ENCODE peak calls at places on chromosomes 6 and 20, in nine cellular contexts. One of them, this sample, is unnamed.

GRCh38 chr6:30915591-30915946 is 1.5 kb downstream of the VARS2 start:
- DNase-seq in IMR-90: peak; percentile 71
- DNase-seq in prostate gland: peak; percentile 26
- DNase-seq in upper lobe of left lung: no peak
- DNase-seq in endodermal cell: peak; percentile 77
- DNase-seq in brain microvascular endothelial cell: peak; percentile 36
- DNase-seq in Panc1: no peak
- DNase-seq in ascending aorta: no peak
- DNase-seq in spleen: no peak
- DNase-seq in this sample: no peak

GRCh38 chr6:167826230-167827061 is at the start of gene AFDN:
- DNase-seq in IMR-90: peak; percentile 21
- DNase-seq in prostate gland: peak; percentile 78
- DNase-seq in upper lobe of left lung: peak; percentile 96
- DNase-seq in endodermal cell: peak; percentile 89
- DNase-seq in brain microvascular endothelial cell: no peak
- DNase-seq in Panc1: no peak
- DNase-seq in ascending aorta: no peak
- DNase-seq in spleen: peak; percentile 94
- DNase-seq in this sample: peak; percentile 75

GRCh38 chr6:25239059-25239458 is 40.1 kb upstream of the CARMIL1 start:
- DNase-seq in IMR-90: no peak
- DNase-seq in prostate gland: no peak
- DNase-seq in upper lobe of left lung: no peak
- DNase-seq in endodermal cell: no peak
- DNase-seq in brain microvascular endothelial cell: no peak
- DNase-seq in Panc1: no peak
- DNase-seq in ascending aorta: no peak
- DNase-seq in spleen: no peak
- DNase-seq in this sample: no peak

GRCh38 chr6:119349341-119350201 is at the start of gene MAN1A1:
- DNase-seq in IMR-90: peak; percentile 66
- DNase-seq in prostate gland: peak; percentile 87
- DNase-seq in upper lobe of left lung: peak; percentile 99
- DNase-seq in endodermal cell: peak; percentile 96
- DNase-seq in brain microvascular endothelial cell: peak; percentile 47
- DNase-seq in Panc1: no peak
- DNase-seq in ascending aorta: peak; percentile 58
- DNase-seq in spleen: peak; percentile 98
- DNase-seq in this sample: peak; percentile 85

GRCh38 chr20:54137115-54137514 is 36.7 kb downstream of the CYP24A1 start:
- DNase-seq in IMR-90: no peak
- DNase-seq in prostate gland: no peak
- DNase-seq in upper lobe of left lung: no peak
- DNase-seq in endodermal cell: no peak
- DNase-seq in brain microvascular endothelial cell: no peak
- DNase-seq in Panc1: no peak
- DNase-seq in ascending aorta: no peak
- DNase-seq in spleen: no peak
- DNase-seq in this sample: no peak

GRCh38 chr6:144624246-144624645 is 339.1 kb downstream of the UTRN start:
- DNase-seq in IMR-90: no peak
- DNase-seq in prostate gland: no peak
- DNase-seq in upper lobe of left lung: no peak
- DNase-seq in endodermal cell: no peak
- DNase-seq in brain microvascular endothelial cell: no peak
- DNase-seq in Panc1: no peak
- DNase-seq in ascending aorta: no peak
- DNase-seq in spleen: no peak
- DNase-seq in this sample: no peak

GRCh38 chr6:24524801-24525200 is 30.0 kb downstream of the ALDH5A1 start:
- DNase-seq in IMR-90: peak; percentile 59
- DNase-seq in prostate gland: no peak
- DNase-seq in upper lobe of left lung: no peak
- DNase-seq in endodermal cell: peak; percentile 73
- DNase-seq in brain microvascular endothelial cell: peak; percentile 51
- DNase-seq in Panc1: peak; percentile 36
- DNase-seq in ascending aorta: no peak
- DNase-seq in spleen: no peak
- DNase-seq in this sample: no peak

GRCh38 chr6:43845646-43846045 is 75.6 kb downstream of the VEGFA start:
- DNase-seq in IMR-90: no peak
- DNase-seq in prostate gland: no peak
- DNase-seq in upper lobe of left lung: no peak
- DNase-seq in endodermal cell: no peak
- DNase-seq in brain microvascular endothelial cell: no peak
- DNase-seq in Panc1: no peak
- DNase-seq in ascending aorta: no peak
- DNase-seq in spleen: no peak
- DNase-seq in this sample: no peak

GRCh38 chr20:43787937-43788336 is 61.1 kb upstream of the GTSF1L start:
- DNase-seq in IMR-90: no peak
- DNase-seq in prostate gland: no peak
- DNase-seq in upper lobe of left lung: no peak
- DNase-seq in endodermal cell: no peak
- DNase-seq in brain microvascular endothelial cell: no peak
- DNase-seq in Panc1: no peak
- DNase-seq in ascending aorta: no peak
- DNase-seq in spleen: no peak
- DNase-seq in this sample: no peak

GRCh38 chr6:153997221-153997620 is 41.8 kb upstream of the OPRM1 start:
- DNase-seq in IMR-90: no peak
- DNase-seq in prostate gland: no peak
- DNase-seq in upper lobe of left lung: no peak
- DNase-seq in endodermal cell: no peak
- DNase-seq in brain microvascular endothelial cell: no peak
- DNase-seq in Panc1: no peak
- DNase-seq in ascending aorta: no peak
- DNase-seq in spleen: no peak
- DNase-seq in this sample: no peak

GRCh38 chr6:139231206-139231605 is 60.6 kb downstream of the TXLNB start:
- DNase-seq in IMR-90: peak; percentile 31
- DNase-seq in prostate gland: no peak
- DNase-seq in upper lobe of left lung: no peak
- DNase-seq in endodermal cell: no peak
- DNase-seq in brain microvascular endothelial cell: no peak
- DNase-seq in Panc1: no peak
- DNase-seq in ascending aorta: no peak
- DNase-seq in spleen: no peak
- DNase-seq in this sample: no peak

GRCh38 chr6:161561938-161562337 is 288.1 kb upstream of the AGPAT4 start:
- DNase-seq in IMR-90: no peak
- DNase-seq in prostate gland: no peak
- DNase-seq in upper lobe of left lung: no peak
- DNase-seq in endodermal cell: no peak
- DNase-seq in brain microvascular endothelial cell: no peak
- DNase-seq in Panc1: no peak
- DNase-seq in ascending aorta: no peak
- DNase-seq in spleen: no peak
- DNase-seq in this sample: no peak

GRCh38 chr20:37308098-37309050 is 18.9 kb downstream of the MANBAL start:
- DNase-seq in IMR-90: no peak
- DNase-seq in prostate gland: no peak
- DNase-seq in upper lobe of left lung: no peak
- DNase-seq in endodermal cell: no peak
- DNase-seq in brain microvascular endothelial cell: no peak
- DNase-seq in Panc1: no peak
- DNase-seq in ascending aorta: no peak
- DNase-seq in spleen: no peak
- DNase-seq in this sample: no peak

GRCh38 chr20:37309941-37310590 is 20.6 kb downstream of the MANBAL start:
- DNase-seq in IMR-90: no peak
- DNase-seq in prostate gland: peak; percentile 77
- DNase-seq in upper lobe of left lung: no peak
- DNase-seq in endodermal cell: no peak
- DNase-seq in brain microvascular endothelial cell: no peak
- DNase-seq in Panc1: no peak
- DNase-seq in ascending aorta: no peak
- DNase-seq in spleen: no peak
- DNase-seq in this sample: no peak

GRCh38 chr20:37311710-37312355 is 22.4 kb downstream of the MANBAL start:
- DNase-seq in IMR-90: peak; percentile 53
- DNase-seq in prostate gland: no peak
- DNase-seq in upper lobe of left lung: no peak
- DNase-seq in endodermal cell: no peak
- DNase-seq in brain microvascular endothelial cell: no peak
- DNase-seq in Panc1: no peak
- DNase-seq in ascending aorta: no peak
- DNase-seq in spleen: no peak
- DNase-seq in this sample: no peak

GRCh38 chr20:37310951-37311350 is 21.5 kb downstream of the MANBAL start:
- DNase-seq in IMR-90: no peak
- DNase-seq in prostate gland: no peak
- DNase-seq in upper lobe of left lung: peak; percentile 61
- DNase-seq in endodermal cell: no peak
- DNase-seq in brain microvascular endothelial cell: no peak
- DNase-seq in Panc1: no peak
- DNase-seq in ascending aorta: no peak
- DNase-seq in spleen: no peak
- DNase-seq in this sample: no peak

DNA sequence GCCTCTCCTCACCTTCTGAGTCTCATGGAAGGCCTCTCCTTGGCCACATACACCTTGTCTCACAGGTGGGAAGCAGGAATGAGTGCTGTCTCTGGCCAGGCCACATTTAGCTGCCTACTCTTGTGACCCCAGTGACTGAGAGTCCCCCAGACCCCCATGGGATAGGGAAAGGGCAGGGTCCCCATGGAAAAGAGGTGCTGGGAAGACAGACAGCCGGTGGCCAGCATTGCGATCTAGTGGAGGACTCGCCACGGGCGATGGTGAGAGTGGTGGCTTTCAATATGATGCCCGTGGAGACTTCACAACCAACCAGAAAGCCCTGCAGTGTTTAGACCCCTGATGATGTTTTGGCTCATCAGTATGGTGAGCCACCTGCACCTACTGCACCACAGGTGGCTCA is 19.8 kb downstream of the MANBAL start:
- DNase-seq in IMR-90: no peak
- DNase-seq in prostate gland: no peak
- DNase-seq in upper lobe of left lung: no peak
- DNase-seq in endodermal cell: no peak
- DNase-seq in brain microvascular endothelial cell: no peak
- DNase-seq in Panc1: no peak
- DNase-seq in ascending aorta: no peak
- DNase-seq in spleen: no peak
- DNase-seq in this sample: no peak
- H3K4me3 ChIP-seq in IMR-90: no peak overlapping the region
- H3K4me3 ChIP-seq in prostate gland: no peak overlapping the region
- H3K4me3 ChIP-seq in upper lobe of left lung: no peak overlapping the region
- H3K4me3 ChIP-seq in endodermal cell: no peak overlapping the region
- H3K4me3 ChIP-seq in brain microvascular endothelial cell: no peak overlapping the region
- H3K4me3 ChIP-seq in Panc1: no peak overlapping the region
- H3K4me3 ChIP-seq in ascending aorta: no peak overlapping the region
- H3K4me3 ChIP-seq in spleen: no peak overlapping the region
- H3K4me3 ChIP-seq in this sample: no peak overlapping the region

DNA sequence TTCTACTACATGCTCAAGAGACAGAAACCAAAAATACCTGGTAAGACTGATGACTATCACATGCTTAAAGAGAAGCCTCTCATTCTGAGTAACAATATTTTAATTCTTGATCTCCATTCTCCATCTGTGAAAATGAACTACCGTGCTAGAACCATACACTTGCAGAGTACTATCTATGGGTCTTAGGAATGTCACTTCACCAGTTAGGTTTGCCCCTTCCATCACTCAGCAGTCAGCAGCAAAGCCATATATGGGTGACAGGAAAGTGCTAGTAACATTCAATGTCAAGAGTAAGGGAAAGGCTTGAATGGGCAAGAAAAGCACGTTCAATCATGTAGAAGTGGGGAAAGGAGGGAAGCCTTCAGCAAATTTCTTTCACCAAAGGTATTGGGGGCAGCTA is 2.3 kb downstream of the DNAAF9 start:
- DNase-seq in IMR-90: no peak
- DNase-seq in prostate gland: no peak
- DNase-seq in upper lobe of left lung: no peak
- DNase-seq in endodermal cell: no peak
- DNase-seq in brain microvascular endothelial cell: no peak
- DNase-seq in Panc1: no peak
- DNase-seq in ascending aorta: no peak
- DNase-seq in spleen: no peak
- DNase-seq in this sample: no peak
- H3K27ac ChIP-seq in IMR-90: no peak overlapping the region
- H3K27ac ChIP-seq in prostate gland: no peak overlapping the region
- H3K27ac ChIP-seq in upper lobe of left lung: no peak overlapping the region
- H3K27ac ChIP-seq in endodermal cell: no peak overlapping the region
- H3K27ac ChIP-seq in brain microvascular endothelial cell: no peak overlapping the region
- H3K27ac ChIP-seq in Panc1: no peak overlapping the region
- H3K27ac ChIP-seq in ascending aorta: peak overlapping the region; percentile 95
- H3K27ac ChIP-seq in spleen: no peak overlapping the region
- H3K27ac ChIP-seq in this sample: no peak overlapping the region

GRCh38 chr20:33394718-33395117 is 6.6 kb downstream of the CDK5RAP1 start:
- DNase-seq in IMR-90: no peak
- DNase-seq in prostate gland: no peak
- DNase-seq in upper lobe of left lung: no peak
- DNase-seq in endodermal cell: no peak
- DNase-seq in brain microvascular endothelial cell: no peak
- DNase-seq in Panc1: no peak
- DNase-seq in ascending aorta: no peak
- DNase-seq in spleen: no peak
- DNase-seq in this sample: no peak
- TF ChIP-seq CTCF in IMR-90: peak; percentile 11
- TF ChIP-seq CTCF in prostate gland: no peak
- TF ChIP-seq CTCF in upper lobe of left lung: no peak
- TF ChIP-seq CTCF in endodermal cell: no peak
- TF ChIP-seq CTCF in brain microvascular endothelial cell: peak; percentile 49
- TF ChIP-seq CTCF in Panc1: peak; percentile 56
- TF ChIP-seq CTCF in ascending aorta: no peak
- TF ChIP-seq CTCF in spleen: no peak
- TF ChIP-seq CTCF in this sample: no peak

GRCh38 chr20:36836591-36837329 is 39.2 kb upstream of the TLDC2 start:
- DNase-seq in IMR-90: peak; percentile 57
- DNase-seq in prostate gland: no peak
- DNase-seq in upper lobe of left lung: no peak
- DNase-seq in endodermal cell: peak; percentile 95
- DNase-seq in brain microvascular endothelial cell: peak; percentile 67
- DNase-seq in Panc1: peak; percentile 32
- DNase-seq in ascending aorta: no peak
- DNase-seq in spleen: peak; percentile 90
- DNase-seq in this sample: peak; percentile 79

GRCh38 chr20:36835025-36835424 is 40.9 kb upstream of the TLDC2 start:
- DNase-seq in IMR-90: no peak
- DNase-seq in prostate gland: no peak
- DNase-seq in upper lobe of left lung: no peak
- DNase-seq in endodermal cell: no peak
- DNase-seq in brain microvascular endothelial cell: no peak
- DNase-seq in Panc1: no peak
- DNase-seq in ascending aorta: no peak
- DNase-seq in spleen: no peak
- DNase-seq in this sample: no peak

GRCh38 chr20:36832791-36833190 is 43.1 kb upstream of the TLDC2 start:
- DNase-seq in IMR-90: no peak
- DNase-seq in prostate gland: no peak
- DNase-seq in upper lobe of left lung: no peak
- DNase-seq in endodermal cell: no peak
- DNase-seq in brain microvascular endothelial cell: no peak
- DNase-seq in Panc1: no peak
- DNase-seq in ascending aorta: no peak
- DNase-seq in spleen: no peak
- DNase-seq in this sample: no peak

GRCh38 chr20:36833275-36834020 is 42.5 kb upstream of the TLDC2 start:
- DNase-seq in IMR-90: peak; percentile 95
- DNase-seq in prostate gland: no peak
- DNase-seq in upper lobe of left lung: no peak
- DNase-seq in endodermal cell: no peak
- DNase-seq in brain microvascular endothelial cell: no peak
- DNase-seq in Panc1: no peak
- DNase-seq in ascending aorta: no peak
- DNase-seq in spleen: no peak
- DNase-seq in this sample: no peak

GRCh38 chr20:36835453-36836198 is 40.3 kb upstream of the TLDC2 start:
- DNase-seq in IMR-90: peak; percentile 96
- DNase-seq in prostate gland: peak; percentile 90
- DNase-seq in upper lobe of left lung: peak; percentile 97
- DNase-seq in endodermal cell: peak; percentile 97
- DNase-seq in brain microvascular endothelial cell: peak; percentile 92
- DNase-seq in Panc1: peak; percentile 53
- DNase-seq in ascending aorta: peak; percentile 77
- DNase-seq in spleen: peak; percentile 97
- DNase-seq in this sample: peak; percentile 90
- H3K4me3 ChIP-seq in IMR-90: no peak overlapping the region
- H3K4me3 ChIP-seq in prostate gland: peak overlapping the region; percentile 4
- H3K4me3 ChIP-seq in upper lobe of left lung: no peak overlapping the region
- H3K4me3 ChIP-seq in endodermal cell: no peak overlapping the region
- H3K4me3 ChIP-seq in brain microvascular endothelial cell: peak overlapping the region; percentile 29
- H3K4me3 ChIP-seq in Panc1: peak overlapping the region; percentile 7
- H3K4me3 ChIP-seq in ascending aorta: peak overlapping the region; percentile 56
- H3K4me3 ChIP-seq in spleen: peak overlapping the region; percentile 11
- H3K4me3 ChIP-seq in this sample: peak overlapping the region; percentile 44